ENCODE peak calls at places on chromosomes 4 and X, in four cellular contexts. One of them, this sample, is unnamed.

GRCh38 chrX:83892433-83892832 is 31.5 kb downstream of the CYLC1 start:
- DNase-seq in CD8-positive, alpha-beta T cell: no peak
- DNase-seq in GM23248: no peak
- DNase-seq in colonic mucosa: no peak
- DNase-seq in this sample: no peak

GRCh38 chrX:111288841-111289240 is 18.6 kb upstream of the CAPN6 start:
- DNase-seq in colonic mucosa: no peak
- DNase-seq in CD8-positive, alpha-beta T cell: no peak
- DNase-seq in GM23248: no peak
- DNase-seq in this sample: no peak

GRCh38 chr4:146407669-146408084 is 114.1 kb downstream of the SLC10A7 start:
- DNase-seq in CD8-positive, alpha-beta T cell: no peak
- DNase-seq in colonic mucosa: no peak
- DNase-seq in GM23248: peak
- DNase-seq in this sample: peak

GRCh38 chr4:52659722-52660261 is 691 bp upstream of the USP46 start:
- DNase-seq in GM23248: peak
- DNase-seq in CD8-positive, alpha-beta T cell: peak
- DNase-seq in colonic mucosa: peak
- DNase-seq in this sample: no peak

GRCh38 chrX:45353462-45353861 is 152.8 kb upstream of the DIPK2B start:
- DNase-seq in GM23248: peak
- DNase-seq in CD8-positive, alpha-beta T cell: no peak
- DNase-seq in colonic mucosa: no peak
- DNase-seq in this sample: peak

GRCh38 chr4:150252306-150252705 is 174.1 kb downstream of the DCLK2 start:
- DNase-seq in GM23248: no peak
- DNase-seq in CD8-positive, alpha-beta T cell: no peak
- DNase-seq in colonic mucosa: no peak
- DNase-seq in this sample: no peak

GRCh38 chr4:831483-831805 is 5.5 kb upstream of the CPLX1 start:
- DNase-seq in CD8-positive, alpha-beta T cell: no peak
- DNase-seq in colonic mucosa: no peak
- DNase-seq in GM23248: no peak
- DNase-seq in this sample: no peak

GRCh38 chr4:27360651-27361347 is 500.2 kb downstream of the STIM2 start:
- DNase-seq in GM23248: peak
- DNase-seq in CD8-positive, alpha-beta T cell: no peak
- DNase-seq in colonic mucosa: no peak
- DNase-seq in this sample: peak

GRCh38 chr4:87120411-87121162 is 99.8 kb downstream of the KLHL8 start:
- DNase-seq in colonic mucosa: peak
- DNase-seq in CD8-positive, alpha-beta T cell: no peak
- DNase-seq in GM23248: no peak
- DNase-seq in this sample: peak

GRCh38 chr4:95120456-95120855 is 362.7 kb downstream of the BMPR1B start:
- DNase-seq in CD8-positive, alpha-beta T cell: no peak
- DNase-seq in colonic mucosa: no peak
- DNase-seq in GM23248: no peak
- DNase-seq in this sample: no peak

GRCh38 chr4:10403633-10404445 is 53.4 kb downstream of the ZNF518B start:
- DNase-seq in GM23248: peak
- DNase-seq in colonic mucosa: peak
- DNase-seq in CD8-positive, alpha-beta T cell: no peak
- DNase-seq in this sample: peak

GRCh38 chr4:165537028-165537648 is 158.3 kb downstream of the CPE start:
- DNase-seq in CD8-positive, alpha-beta T cell: no peak
- DNase-seq in colonic mucosa: no peak
- DNase-seq in GM23248: peak
- DNase-seq in this sample: peak

GRCh38 chrX:39848243-39848642 is 249.5 kb downstream of the BCOR start:
- DNase-seq in colonic mucosa: no peak
- DNase-seq in GM23248: no peak
- DNase-seq in CD8-positive, alpha-beta T cell: no peak
- DNase-seq in this sample: peak

GRCh38 chr4:173040200-173040599 is 128.4 kb upstream of the GALNT7 start:
- DNase-seq in GM23248: no peak
- DNase-seq in CD8-positive, alpha-beta T cell: no peak
- DNase-seq in colonic mucosa: peak
- DNase-seq in this sample: no peak

GRCh38 chr4:7645956-7646355 is 211.2 kb upstream of the PSAPL1 start:
- DNase-seq in colonic mucosa: no peak
- DNase-seq in GM23248: no peak
- DNase-seq in CD8-positive, alpha-beta T cell: no peak
- DNase-seq in this sample: no peak

GRCh38 chrX:154136627-154137161 is 7.3 kb upstream of the OPN1LW start:
- DNase-seq in GM23248: peak
- DNase-seq in CD8-positive, alpha-beta T cell: peak
- DNase-seq in colonic mucosa: peak
- DNase-seq in this sample: peak

GRCh38 chr4:67909910-67910905 is 26.4 kb upstream of the TMPRSS11D start:
- DNase-seq in colonic mucosa: no peak
- DNase-seq in CD8-positive, alpha-beta T cell: no peak
- DNase-seq in GM23248: peak
- DNase-seq in this sample: no peak

GRCh38 chrX:139506318-139506717 is 24.2 kb upstream of the F9 start:
- DNase-seq in GM23248: no peak
- DNase-seq in colonic mucosa: no peak
- DNase-seq in CD8-positive, alpha-beta T cell: no peak
- DNase-seq in this sample: no peak

GRCh38 chr4:164731827-164732474 is 22.0 kb upstream of the SMIM31 start:
- DNase-seq in colonic mucosa: peak
- DNase-seq in CD8-positive, alpha-beta T cell: peak
- DNase-seq in GM23248: peak
- DNase-seq in this sample: peak

GRCh38 chrX:2654436-2655340 is 36.4 kb upstream of the CD99 start:
- DNase-seq in colonic mucosa: peak
- DNase-seq in GM23248: no peak
- DNase-seq in CD8-positive, alpha-beta T cell: no peak
- DNase-seq in this sample: no peak

GRCh38 chr4:83552924-83553323 is 17.0 kb downstream of the GPAT3 start:
- DNase-seq in colonic mucosa: no peak
- DNase-seq in GM23248: peak
- DNase-seq in CD8-positive, alpha-beta T cell: no peak
- DNase-seq in this sample: peak

GRCh38 chr4:13849778-13850177 is 222.3 kb upstream of the BOD1L1 start:
- DNase-seq in GM23248: no peak
- DNase-seq in colonic mucosa: no peak
- DNase-seq in CD8-positive, alpha-beta T cell: no peak
- DNase-seq in this sample: no peak

DNA sequence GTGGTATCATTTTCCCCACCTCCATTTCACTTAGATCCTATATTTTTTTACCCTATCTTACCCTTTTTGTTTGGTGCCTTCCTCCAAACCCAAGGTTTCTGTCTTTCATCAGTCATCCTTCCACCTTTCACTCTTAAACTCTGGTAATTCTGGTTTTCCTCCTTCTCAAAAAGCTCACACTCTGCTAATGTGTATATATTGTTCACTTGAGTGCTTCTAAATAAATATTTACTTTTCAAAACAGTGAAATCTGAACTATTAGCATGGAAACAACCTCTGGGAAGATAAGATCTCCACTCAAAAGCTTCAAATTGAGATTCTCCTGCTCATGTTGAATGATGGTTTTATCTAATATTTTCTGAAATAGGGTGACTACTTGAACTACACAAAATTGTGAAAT is 21.5 kb downstream of the XIAP start:
- DNase-seq in CD8-positive, alpha-beta T cell: no peak
- DNase-seq in colonic mucosa: no peak
- DNase-seq in GM23248: no peak
- DNase-seq in this sample: no peak
- H3K27ac ChIP-seq in CD8-positive, alpha-beta T cell: no peak
- H3K27ac ChIP-seq in colonic mucosa: no peak
- H3K27ac ChIP-seq in GM23248: no peak
- H3K27ac ChIP-seq in this sample: no peak

GRCh38 chr4:26289421-26289820 is 31.4 kb upstream of the RBPJ start:
- DNase-seq in colonic mucosa: no peak
- DNase-seq in GM23248: no peak
- DNase-seq in CD8-positive, alpha-beta T cell: no peak
- DNase-seq in this sample: no peak
- H3K27ac ChIP-seq in colonic mucosa: no peak
- H3K27ac ChIP-seq in GM23248: no peak
- H3K27ac ChIP-seq in CD8-positive, alpha-beta T cell: no peak
- H3K27ac ChIP-seq in this sample: no peak

GRCh38 chr4:31104033-31104432 is 383.9 kb downstream of the PCDH7 start:
- DNase-seq in colonic mucosa: no peak
- DNase-seq in GM23248: no peak
- DNase-seq in CD8-positive, alpha-beta T cell: no peak
- DNase-seq in this sample: peak

GRCh38 chr4:31100551-31100950 is 380.4 kb downstream of the PCDH7 start:
- DNase-seq in colonic mucosa: no peak
- DNase-seq in GM23248: no peak
- DNase-seq in CD8-positive, alpha-beta T cell: no peak
- DNase-seq in this sample: peak

GRCh38 chr4:31106419-31106818 is 386.2 kb downstream of the PCDH7 start:
- DNase-seq in colonic mucosa: no peak
- DNase-seq in GM23248: no peak
- DNase-seq in CD8-positive, alpha-beta T cell: no peak
- DNase-seq in this sample: no peak

GRCh38 chr4:31107362-31107761 is 387.2 kb downstream of the PCDH7 start:
- DNase-seq in GM23248: no peak
- DNase-seq in CD8-positive, alpha-beta T cell: no peak
- DNase-seq in colonic mucosa: no peak
- DNase-seq in this sample: peak

DNA sequence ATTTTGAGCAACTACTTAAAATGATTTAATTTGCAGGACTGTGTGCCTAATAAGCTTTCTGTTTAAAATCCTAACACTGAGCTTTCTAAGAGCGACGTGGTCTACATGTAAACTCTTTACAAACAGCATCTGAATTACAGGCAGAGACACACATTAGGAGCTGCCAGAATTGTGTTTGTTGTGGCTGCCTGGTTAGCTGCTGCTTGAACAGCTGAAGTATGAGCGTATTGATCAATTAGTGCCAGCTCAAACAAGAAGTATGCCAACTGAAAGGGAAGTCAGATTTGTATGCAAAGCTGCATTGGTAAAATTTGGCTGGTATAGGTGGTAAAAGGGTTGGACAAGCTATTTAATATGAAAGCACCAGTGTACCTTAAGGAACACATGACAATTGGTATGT is 384.4 kb downstream of the PCDH7 start:
- DNase-seq in colonic mucosa: no peak
- DNase-seq in GM23248: no peak
- DNase-seq in CD8-positive, alpha-beta T cell: no peak
- DNase-seq in this sample: peak
- H3K27ac ChIP-seq in colonic mucosa: no peak
- H3K27ac ChIP-seq in GM23248: no peak
- H3K27ac ChIP-seq in CD8-positive, alpha-beta T cell: no peak
- H3K27ac ChIP-seq in this sample: no peak

GRCh38 chrX:19604375-19604774 is 89.1 kb upstream of the MAP3K15 start:
- DNase-seq in CD8-positive, alpha-beta T cell: no peak
- DNase-seq in colonic mucosa: no peak
- DNase-seq in GM23248: no peak
- DNase-seq in this sample: no peak

GRCh38 chrX:19599253-19599652 is 83.9 kb upstream of the MAP3K15 start:
- DNase-seq in GM23248: no peak
- DNase-seq in colonic mucosa: no peak
- DNase-seq in CD8-positive, alpha-beta T cell: no peak
- DNase-seq in this sample: no peak

DNA sequence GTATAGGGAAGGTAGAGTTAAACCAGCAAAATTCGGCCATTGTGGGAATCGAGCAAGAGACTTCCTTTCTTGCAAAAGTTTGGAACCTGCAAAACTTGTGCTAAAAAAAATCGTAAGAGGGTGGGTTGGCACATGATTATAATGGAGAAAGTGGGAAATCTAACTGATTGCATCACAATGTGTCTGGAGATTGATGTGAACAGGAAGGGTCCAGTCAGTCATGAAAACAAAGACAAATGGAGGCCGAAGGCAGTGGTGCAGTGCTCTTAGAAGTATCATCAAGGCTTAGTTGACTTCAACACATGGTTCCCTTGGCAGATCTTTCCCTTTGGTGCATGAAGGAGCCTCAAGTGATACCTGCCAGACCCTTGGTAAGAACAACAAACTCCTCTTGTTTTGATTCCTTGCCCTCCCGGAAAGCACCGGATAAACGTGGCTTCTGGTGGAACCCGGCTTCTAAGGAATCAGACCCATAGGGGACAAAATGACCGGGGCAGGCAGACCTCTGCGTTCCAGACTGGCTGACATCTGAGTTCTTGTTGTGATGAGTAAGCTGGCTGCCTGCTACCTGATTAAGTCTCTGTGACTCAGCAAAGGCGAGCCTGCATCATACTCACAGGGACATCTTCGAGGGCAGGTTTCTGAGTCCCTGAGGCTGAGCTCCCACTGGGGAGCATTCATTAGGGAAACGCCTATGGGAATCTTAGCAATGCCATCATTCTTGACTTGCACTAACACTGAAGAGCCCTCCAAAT is 87.7 kb upstream of the MAP3K15 start:
- DNase-seq in GM23248: peak
- DNase-seq in colonic mucosa: no peak
- DNase-seq in CD8-positive, alpha-beta T cell: no peak
- DNase-seq in this sample: peak
- H3K27ac ChIP-seq in GM23248: peak
- H3K27ac ChIP-seq in colonic mucosa: no peak
- H3K27ac ChIP-seq in CD8-positive, alpha-beta T cell: no peak
- H3K27ac ChIP-seq in this sample: peak

GRCh38 chr4:76607846-76608245 is 172.8 kb downstream of the SHROOM3 start:
- DNase-seq in CD8-positive, alpha-beta T cell: no peak
- DNase-seq in colonic mucosa: no peak
- DNase-seq in GM23248: no peak
- DNase-seq in this sample: no peak

GRCh38 chr4:76605099-76605563 is 170.1 kb downstream of the SHROOM3 start:
- DNase-seq in CD8-positive, alpha-beta T cell: no peak
- DNase-seq in GM23248: peak
- DNase-seq in colonic mucosa: no peak
- DNase-seq in this sample: no peak

GRCh38 chr4:76610751-76611150 is 175.7 kb downstream of the SHROOM3 start:
- DNase-seq in CD8-positive, alpha-beta T cell: no peak
- DNase-seq in colonic mucosa: no peak
- DNase-seq in GM23248: no peak
- DNase-seq in this sample: no peak

GRCh38 chr4:76607266-76607799 is 172.3 kb downstream of the SHROOM3 start:
- DNase-seq in colonic mucosa: no peak
- DNase-seq in CD8-positive, alpha-beta T cell: no peak
- DNase-seq in GM23248: peak
- DNase-seq in this sample: peak

DNA sequence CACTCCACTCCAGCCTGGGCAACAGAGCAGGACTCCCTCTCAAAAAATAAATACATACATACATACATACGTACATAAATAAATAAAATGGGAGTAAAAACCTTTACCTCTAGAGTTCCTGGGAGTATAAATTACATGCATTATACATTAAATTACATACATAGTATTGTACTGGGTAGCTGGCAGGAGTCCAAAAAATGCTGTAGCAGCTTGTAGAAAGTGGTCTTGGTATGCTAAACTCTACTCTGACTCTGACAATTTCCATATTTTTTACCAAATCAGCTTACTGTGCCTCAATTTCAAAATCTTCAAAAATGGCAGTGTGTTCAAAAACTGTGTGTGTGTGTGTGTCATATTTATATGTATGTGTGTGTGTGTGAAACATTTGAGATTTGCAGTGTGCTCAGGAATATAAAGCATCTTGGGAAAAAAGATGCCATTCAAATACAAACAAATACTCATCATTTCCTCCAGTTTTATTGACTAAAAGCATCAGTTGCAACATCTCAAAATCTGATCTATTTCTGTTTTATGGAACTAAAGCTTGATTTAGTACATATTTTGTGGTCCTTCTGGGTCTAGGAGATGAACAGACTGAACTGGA is 171.7 kb downstream of the SHROOM3 start:
- DNase-seq in CD8-positive, alpha-beta T cell: no peak
- DNase-seq in GM23248: peak
- DNase-seq in colonic mucosa: no peak
- DNase-seq in this sample: no peak
- H3K27ac ChIP-seq in CD8-positive, alpha-beta T cell: no peak
- H3K27ac ChIP-seq in GM23248: peak
- H3K27ac ChIP-seq in colonic mucosa: no peak
- H3K27ac ChIP-seq in this sample: peak

This sample was measured in astrocyte.